ENCODE peak calls at places on chromosomes 6 and 20, in six cellular contexts. L is naive thymus-derived CD8-positive, alpha-beta T cell; D is B cell; K is CD8-positive, alpha-beta memory T cell; Q is activated CD8-positive, alpha-beta T cell treated with anti-CD3 and anti-CD28 coated beads, Interleukin-2, amount 10 ng/mL, durations not matched to agents 7 days and 5 days; H is germinal center. V is an unnamed sample.
A peak's percentile ranks its signal among the peaks of the same experiment; 100 is the strongest.

GRCh38 chr20:37276494-37277252 is 12.8 kb upstream of the MANBAL start:
- DNase-seq in L (no peak), D (peak; percentile 67), K (no peak), Q (peak; percentile 38), H (peak; percentile 40), V (peak; percentile 56)

GRCh38 chr6:107192739-107193296 is 77.5 kb upstream of the BEND3 start:
- DNase-seq in L (no peak), D (no peak), K (no peak), Q (no peak), H (no peak), V (peak; percentile 23)

GRCh38 chr20:19903168-19903676 is 113.9 kb upstream of the NAA20 start:
- DNase-seq in L (no peak), D (peak; percentile 47), K (no peak), Q (no peak), H (peak; percentile 70), V (peak; percentile 35)

GRCh38 chr6:109452181-109452580 is 3.4 kb downstream of the MICAL1 start:
- DNase-seq in L (no peak), D (no peak), K (no peak), Q (no peak), H (no peak), V (no peak)

GRCh38 chr6:31114540-31114876 is at the start of gene PSORS1C1:
- DNase-seq in L (no peak), D (no peak), K (no peak), Q (no peak), H (no peak), V (no peak)

GRCh38 chr20:61833807-61834610 is 231.7 kb downstream of the TAF4 start:
- DNase-seq in L (no peak), D (no peak), K (no peak), Q (no peak), H (no peak), V (no peak)

GRCh38 chr6:56749632-56750151 is 107.0 kb upstream of the DST start:
- DNase-seq in L (no peak), D (no peak), K (no peak), Q (no peak), H (no peak), V (no peak)

GRCh38 chr6:2127484-2127911 is 117.9 kb downstream of the GMDS start:
- DNase-seq in L (no peak), D (peak; percentile 40), K (peak; percentile 50), Q (peak; percentile 37), H (peak; percentile 33), V (no peak)

GRCh38 chr20:24780648-24781047 is 168.4 kb upstream of the CST7 start:
- DNase-seq in L (no peak), D (no peak), K (no peak), Q (no peak), H (no peak), V (no peak)

GRCh38 chr6:21111399-21111725 is 482.2 kb upstream of the SOX4 start:
- DNase-seq in L (no peak), D (no peak), K (no peak), Q (no peak), H (no peak), V (peak; percentile 38)

GRCh38 chr6:88662653-88663174 is 300.7 kb downstream of the RNGTT start:
- DNase-seq in L (no peak), D (no peak), K (no peak), Q (no peak), H (no peak), V (no peak)

GRCh38 chr6:72651191-72651590 is 29.3 kb downstream of the KCNQ5 start:
- DNase-seq in L (no peak), D (no peak), K (no peak), Q (no peak), H (no peak), V (no peak)

GRCh38 chr6:169253745-169254238 is at the start of gene THBS2:
- DNase-seq in L (no peak), D (no peak), K (no peak), Q (no peak), H (no peak), V (no peak)

GRCh38 chr6:125797120-125797933 is 6.6 kb downstream of the NCOA7 start:
- DNase-seq in L (no peak), D (no peak), K (no peak), Q (no peak), H (no peak), V (no peak)

GRCh38 chr20:17023036-17023435 is 203.8 kb upstream of the PCSK2 start:
- DNase-seq in L (no peak), D (no peak), K (no peak), Q (no peak), H (no peak), V (no peak)

GRCh38 chr6:32109114-32109764 is at the start of gene TNXB:
- DNase-seq in L (no peak), D (no peak), K (no peak), Q (no peak), H (no peak), V (no peak)

GRCh38 chr6:132712366-132712765 is 1.5 kb downstream of the VNN1 start:
- DNase-seq in L (no peak), D (no peak), K (no peak), Q (no peak), H (no peak), V (no peak)

GRCh38 chr6:32621372-32621771 is 15.8 kb upstream of the HLA-DQA1 start:
- DNase-seq in L (no peak), D (no peak), K (no peak), Q (no peak), H (no peak), V (no peak)

GRCh38 chr6:144335914-144336313 is 50.8 kb downstream of the UTRN start:
- DNase-seq in L (no peak), D (peak; percentile 84), K (peak; percentile 57), Q (peak; percentile 53), H (peak; percentile 61), V (no peak)

GRCh38 chr6:73565767-73566485 is 45.1 kb upstream of the EEF1A1 start:
- DNase-seq in L (no peak), D (no peak), K (no peak), Q (no peak), H (no peak), V (no peak)

GRCh38 chr20:21109144-21109543 is 3.0 kb upstream of the LINC00237 start:
- DNase-seq in L (no peak), D (no peak), K (no peak), Q (no peak), H (no peak), V (no peak)